ENCODE peak calls at places on chromosomes 7 and 10, in eight cellular contexts. X is T-helper 1 cell, M is LoVo, W is fibroblast of mammary gland, T is omental fat pad, H is posterior cingulate gyrus, P is vagina, E is NCI-H2081. U is an unnamed sample.
A peak's percentile ranks its signal among the peaks of the same experiment; 100 is the strongest.

GRCh38 chr7:55481126-55481525 is 91.2 kb downstream of the VOPP1 start:
- DNase-seq in P (peak; percentile 52), H (no peak), W (no peak), E (no peak), T (no peak), M (no peak), X (no peak), U (no peak)

GRCh38 chr10:125936331-125936730 is 40.0 kb downstream of the FANK1 start:
- DNase-seq in H (no peak), M (no peak), X (no peak), E (no peak), T (no peak), W (no peak), P (no peak), U (no peak)

GRCh38 chr10:104440221-104440620 is 86.6 kb downstream of the CFAP58 start:
- DNase-seq in P (no peak), H (no peak), W (peak; percentile 57), T (no peak), E (no peak), M (no peak), X (no peak), U (no peak)

GRCh38 chr7:143504937-143505297 is 27.2 kb downstream of the TAS2R41 start:
- DNase-seq in H (no peak), M (no peak), X (no peak), P (no peak), W (no peak), E (no peak), T (no peak), U (no peak)

GRCh38 chr7:140698477-140698876 is 2.0 kb downstream of the NDUFB2 start:
- DNase-seq in T (no peak), E (no peak), P (no peak), W (no peak), H (no peak), M (no peak), X (no peak), U (no peak)

GRCh38 chr7:74501298-74501697 is 47.6 kb downstream of the GTF2IRD1 start:
- DNase-seq in X (no peak), P (no peak), W (no peak), E (peak; percentile 9), M (no peak), H (no peak), T (no peak), U (no peak)

GRCh38 chr7:6528401-6529130 is 22.7 kb downstream of the GRID2IP start:
- DNase-seq in M (no peak), E (no peak), H (no peak), X (no peak), T (no peak), W (no peak), P (no peak), U (no peak)

GRCh38 chr7:22663721-22664120 is 63.3 kb upstream of the IL6 start:
- DNase-seq in T (no peak), M (no peak), P (no peak), H (no peak), X (no peak), W (no peak), E (no peak), U (no peak)

GRCh38 chr10:12835709-12836108 is 165.8 kb downstream of the CCDC3 start:
- DNase-seq in T (no peak), X (no peak), H (peak; percentile 34), W (peak; percentile 85), E (no peak), P (no peak), M (no peak), U (no peak)

GRCh38 chr7:41641006-41641714 is 61.7 kb downstream of the INHBA start:
- DNase-seq in M (no peak), X (no peak), P (no peak), T (no peak), H (no peak), W (no peak), E (no peak), U (no peak)

GRCh38 chr10:47349941-47350371 is 1.8 kb downstream of the RBP3 start:
- DNase-seq in M (no peak), E (no peak), P (no peak), W (no peak), T (no peak), H (no peak), X (no peak), U (no peak)

GRCh38 chr10:29681700-29682444 is 47.1 kb upstream of the SVIL start:
- DNase-seq in M (no peak), T (no peak), X (peak; percentile 50), H (no peak), W (no peak), E (no peak), P (no peak), U (no peak)

U was measured in NCI-H146.